ENCODE peak calls at places on chromosomes 13 and 19, in five cellular contexts. T is astrocyte of the cerebellum; W is lower leg skin; F is astrocyte; H is stimulated activated CD4-positive, alpha-beta T cell treated with anti-CD3 and anti-CD28 coated beads, Interleukin-2, amount 100 ng/mL, for 48 hours. A is an unnamed sample.
A peak's percentile ranks its signal among the peaks of the same experiment; 100 is the strongest.

GRCh38 chr19:50416815-50417137 is 2.0 kb upstream of the SPIB start:
- DNase-seq in T (no peak), F (no peak), W (no peak), H (no peak), A (no peak)

GRCh38 chr19:6078068-6078467 is 32.2 kb downstream of the RFX2 start:
- DNase-seq in F (no peak), H (no peak), W (no peak), T (no peak), A (no peak)

GRCh38 chr13:71624641-71625040 is 242.4 kb downstream of the DACH1 start:
- DNase-seq in H (no peak), T (no peak), W (no peak), F (peak; percentile 24), A (no peak)

GRCh38 chr13:93862259-93862658 is 617.2 kb downstream of the DCT start:
- DNase-seq in T (no peak), H (no peak), W (no peak), F (peak; percentile 63), A (peak; percentile 43)

GRCh38 chr19:50669319-50670101 is 20.3 kb downstream of the C19orf81 start:
- DNase-seq in W (no peak), T (no peak), F (no peak), H (peak; percentile 52), A (no peak)

GRCh38 chr13:109610517-109610916 is 175.9 kb downstream of the IRS2 start:
- DNase-seq in H (peak; percentile 13), F (no peak), W (no peak), T (no peak), A (no peak)

GRCh38 chr13:113455384-113455783 is 2.1 kb upstream of the ADPRHL1 start:
- DNase-seq in W (peak; percentile 76), T (no peak), H (no peak), F (no peak), A (no peak)

GRCh38 chr13:96629331-96629730 is 364.9 kb downstream of the OXGR1 start:
- DNase-seq in W (no peak), H (no peak), F (no peak), T (no peak), A (no peak)

GRCh38 chr13:23631676-23632622 is 61.7 kb downstream of the TNFRSF19 start:
- DNase-seq in T (no peak), F (no peak), H (no peak), W (no peak), A (no peak)

GRCh38 chr13:49972709-49973108 is 24.1 kb upstream of the TRIM13 start:
- DNase-seq in F (no peak), T (no peak), W (no peak), H (no peak), A (no peak)

GRCh38 chr13:95641961-95642621 is 2.4 kb downstream of the DZIP1 start:
- DNase-seq in H (no peak), W (no peak), F (peak; percentile 47), T (no peak), A (peak; percentile 31)

GRCh38 chr13:54591540-54591939 is 1562.9 kb downstream of the OLFM4 start:
- DNase-seq in T (no peak), W (no peak), F (no peak), H (no peak), A (no peak)

GRCh38 chr19:33535176-33535575 is 13.6 kb upstream of the PEPD start:
- DNase-seq in H (no peak), T (no peak), F (peak; percentile 58), W (no peak), A (no peak)

GRCh38 chr19:55230780-55231179 is 2.2 kb upstream of the TMEM86B start:
- DNase-seq in F (no peak), W (no peak), T (no peak), H (no peak), A (no peak)